ENCODE peak calls at places on chromosomes 7 and 10, in four cellular contexts. N is A549, H is HepG2, E is K562. J is an unnamed sample.

GRCh38 chr7:158255156-158255555 is 332.5 kb downstream of the PTPRN2 start:
- DNase-seq in N (no peak), H (no peak), E (no peak), J (no peak)

GRCh38 chr7:1052031-1052818 is 7.9 kb downstream of the GPR146 start:
- DNase-seq in N (no peak), H (no peak), E (no peak), J (no peak)

GRCh38 chr10:80410122-80410521 is 1.8 kb downstream of the PRXL2A start:
- DNase-seq in N (no peak), H (no peak), E (no peak), J (no peak)

GRCh38 chr7:158327571-158328180 is 259.9 kb downstream of the PTPRN2 start:
- DNase-seq in N (no peak), H (no peak), E (no peak), J (no peak)

GRCh38 chr10:79104264-79104954 is 35.6 kb downstream of the ZMIZ1 start:
- DNase-seq in N (no peak), H (no peak), E (no peak), J (peak; percentile 51)

GRCh38 chr10:43045246-43045621 is 31.6 kb upstream of the RET start:
- DNase-seq in N (no peak), H (no peak), E (no peak), J (no peak)

GRCh38 chr10:73931767-73932624 is 21.1 kb downstream of the PLAU start:
- DNase-seq in N (peak; percentile 72), H (peak; percentile 32), E (peak; percentile 87), J (no peak)

GRCh38 chr10:34585422-34586115 is 229.5 kb downstream of the PARD3 start:
- DNase-seq in N (no peak), H (no peak), E (no peak), J (no peak)

GRCh38 chr7:28296571-28297483 is 115.5 kb upstream of the CREB5 start:
- DNase-seq in N (peak; percentile 18), H (no peak), E (peak; percentile 12), J (peak; percentile 56)

GRCh38 chr10:119457966-119458766 is 84.4 kb downstream of the RGS10 start:
- DNase-seq in N (no peak), H (no peak), E (no peak), J (no peak)

GRCh38 chr10:34655286-34656170 is 159.6 kb downstream of the PARD3 start:
- DNase-seq in N (peak; percentile 30), H (peak; percentile 63), E (peak; percentile 52), J (peak; percentile 75)

DNA sequence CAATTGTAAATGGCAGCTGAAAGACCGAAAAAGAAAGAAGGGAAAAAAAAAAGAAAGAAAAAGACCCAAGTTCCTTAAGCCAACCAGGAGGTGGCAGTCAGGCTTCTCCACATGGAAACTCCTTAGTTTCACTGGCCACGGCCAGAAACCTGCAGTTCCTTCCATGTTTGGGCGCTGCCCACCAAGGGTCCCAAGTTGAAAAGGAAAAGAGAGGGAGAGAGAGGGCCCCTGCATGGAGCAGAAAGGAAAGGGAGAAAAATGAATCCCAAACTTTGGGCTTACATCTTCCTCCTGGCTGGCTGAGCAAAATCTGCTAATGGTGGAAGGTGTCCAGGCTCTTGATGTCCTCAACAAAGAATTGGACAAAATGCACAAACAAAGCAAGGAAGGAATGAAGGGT is 31.8 kb upstream of the ABCA13 start:
- DNase-seq in N (peak; percentile 16), H (peak; percentile 72), E (no peak), J (peak; percentile 28)
- TF ChIP-seq RAD21 in N (peak; percentile 61), H (peak; percentile 49), E (peak; percentile 21), J (peak; percentile 46)

GRCh38 chr7:148699772-148700629 is 1.3 kb downstream of the CUL1 start:
- DNase-seq in N (no peak), H (peak; percentile 33), E (no peak), J (peak; percentile 39)
- TF ChIP-seq SMC3 in N (no peak), H (no peak), E (no peak), J (no peak)

DNA sequence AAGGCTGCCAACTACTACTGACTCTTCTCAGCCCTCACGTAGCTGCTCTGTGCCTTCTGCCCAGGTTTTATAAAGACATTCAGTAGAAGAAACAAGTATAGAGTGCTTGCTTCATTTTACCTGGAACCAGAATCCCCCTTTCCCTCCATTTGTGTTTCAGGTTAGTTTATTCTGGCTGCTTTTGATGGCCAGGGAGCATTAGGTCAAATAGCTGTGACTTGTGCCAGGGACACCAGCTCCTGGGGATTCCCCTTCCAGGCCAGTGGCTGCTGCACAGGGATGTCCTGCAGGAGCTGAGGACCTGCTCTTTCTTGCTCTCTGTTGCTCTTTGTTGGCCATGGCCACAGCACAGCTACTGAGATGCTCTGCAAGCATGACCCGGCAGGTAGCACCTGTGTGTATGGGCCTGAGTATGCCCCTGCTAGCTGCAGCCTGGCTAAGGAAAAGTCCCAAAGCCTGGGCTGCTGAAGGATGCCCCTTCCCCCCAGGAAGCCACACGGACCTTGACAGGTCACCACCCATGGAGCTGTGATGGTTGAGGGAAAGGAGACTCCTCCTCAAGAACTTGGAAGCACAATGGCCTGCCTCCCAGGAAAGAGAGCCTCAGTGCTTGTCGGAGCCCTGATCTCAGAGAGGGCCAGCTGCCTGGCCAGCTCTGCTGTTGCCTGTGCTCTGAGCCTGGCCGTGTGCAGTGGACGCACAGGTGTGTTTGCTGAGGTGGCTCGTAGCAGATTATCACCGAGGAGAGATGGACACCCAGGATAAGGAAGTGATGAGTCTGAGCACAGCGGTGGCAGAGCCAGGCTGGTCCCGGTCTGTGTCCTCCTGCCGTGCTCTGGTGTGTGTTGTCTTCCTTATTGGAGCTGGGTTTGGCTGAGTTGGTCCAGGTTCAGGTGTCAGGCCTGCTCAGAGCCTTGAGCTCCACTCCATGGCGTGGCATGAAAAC is 208.7 kb downstream of the EBF3 start:
- DNase-seq in N (no peak), H (no peak), E (no peak), J (no peak)
- TF ChIP-seq MAFK in N (no peak), H (no peak), E (no peak), J (no peak)

GRCh38 chr7:85426487-85426960 is 239.7 kb upstream of the SEMA3D start:
- DNase-seq in N (no peak), H (peak; percentile 92), E (no peak), J (peak; percentile 29)
- TF ChIP-seq RAD21 in N (no peak), H (no peak), E (no peak), J (no peak)

GRCh38 chr10:132631348-132631735 is 93.8 kb downstream of the INPP5A start:
- DNase-seq in N (no peak), H (no peak), E (no peak), J (no peak)
- TF ChIP-seq SMC3 in N (no peak), H (no peak), E (no peak), J (no peak)

DNA sequence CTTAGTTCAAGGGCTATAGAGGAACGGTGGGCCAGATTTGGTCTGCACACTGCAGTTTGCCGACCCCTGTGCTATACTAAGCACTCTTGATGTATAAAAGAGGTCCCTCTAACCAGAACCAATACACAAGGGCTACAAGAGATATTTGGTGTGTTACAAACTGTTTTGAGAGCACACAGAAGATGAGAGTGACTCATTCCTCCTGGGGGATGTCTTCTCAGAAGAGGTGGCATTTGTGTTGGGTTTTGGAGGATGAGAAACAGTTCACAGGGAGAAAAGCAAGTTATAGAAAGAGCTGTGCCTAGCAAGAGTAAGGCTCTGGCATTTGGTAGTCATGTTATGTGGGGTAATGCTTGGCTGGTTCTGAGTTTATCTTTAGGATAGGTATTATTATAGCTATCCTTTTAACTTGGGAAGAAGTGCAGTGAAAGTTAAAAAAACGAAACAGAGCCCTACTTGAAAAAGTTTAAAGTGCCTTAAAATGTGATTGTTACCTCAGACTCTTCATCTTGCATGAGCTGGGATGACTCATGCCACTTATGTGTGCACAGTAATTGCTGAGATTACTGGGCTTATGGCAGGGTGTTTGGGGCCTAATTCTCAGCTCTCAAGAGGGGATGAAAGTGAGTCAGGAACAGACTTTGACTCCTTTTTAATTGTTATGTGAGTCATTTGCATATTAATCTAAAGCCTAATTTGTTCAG is 160.3 kb downstream of the KIF20B start:
- DNase-seq in N (no peak), H (no peak), E (no peak), J (peak; percentile 42)
- TF ChIP-seq MAFK in N (no peak), H (no peak), E (no peak), J (no peak)

DNA sequence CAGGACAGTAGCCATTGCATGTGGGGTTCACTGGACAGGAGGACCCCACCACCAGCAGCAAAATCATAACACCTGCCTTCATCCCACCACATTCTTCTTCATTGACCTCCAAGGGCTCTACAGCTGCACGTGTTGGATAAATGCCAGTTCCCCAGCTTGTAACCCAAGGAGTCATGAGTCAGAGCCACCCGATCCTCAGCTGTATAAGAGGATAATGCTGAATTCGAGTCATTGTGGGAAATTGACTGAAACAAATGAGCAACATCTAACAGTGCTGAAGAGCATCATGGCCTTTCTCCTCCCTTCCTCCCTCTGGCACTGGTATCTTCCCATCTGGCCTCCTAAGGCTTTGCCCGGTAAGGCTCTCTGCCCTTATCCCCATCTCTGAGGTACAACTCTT is 720.3 kb downstream of the GRID1 start:
- DNase-seq in N (no peak), H (no peak), E (no peak), J (no peak)
- TF ChIP-seq RAD21 in N (no peak), H (no peak), E (no peak), J (no peak)

DNA sequence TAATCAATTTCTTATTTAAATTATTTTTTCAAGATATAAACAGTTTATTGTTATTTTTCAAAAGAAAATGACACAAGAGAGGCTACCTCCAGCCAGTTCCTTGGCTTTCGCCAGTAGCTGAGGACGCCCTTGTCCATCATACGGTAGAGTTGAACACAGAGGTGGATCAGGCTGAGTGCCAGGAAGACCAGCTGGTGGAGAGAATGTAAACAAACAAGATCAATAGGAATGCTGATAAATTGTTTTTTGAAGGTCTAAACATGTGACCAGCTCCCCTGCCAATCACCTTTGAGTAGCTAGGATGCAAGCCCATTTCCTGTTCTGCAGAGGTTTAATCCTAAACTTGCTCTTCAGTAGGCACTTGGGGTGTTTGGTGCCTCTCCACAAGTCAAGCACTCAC is 138.9 kb downstream of the PKD1L1 start:
- DNase-seq in N (no peak), H (no peak), E (no peak), J (no peak)
- TF ChIP-seq SMC3 in N (no peak), H (no peak), E (no peak), J (no peak)

J was measured in IMR-90.